ENCODE peak calls at places on chromosomes 3 and 15, in nine cellular contexts. One of them, this sample, is unnamed.

GRCh38 chr3:62665627-62666433 is 209.4 kb downstream of the CADPS start:
- DNase-seq in hepatocyte: peak; percentile 83
- DNase-seq in tibial artery: peak; percentile 74
- DNase-seq in lower lobe of right lung: peak; percentile 54
- DNase-seq in PC-3: peak; percentile 71
- DNase-seq in right cardiac atrium: peak; percentile 76
- DNase-seq in GM23248: peak; percentile 79
- DNase-seq in K562: peak; percentile 25
- DNase-seq in adrenal gland: peak; percentile 93
- DNase-seq in this sample: peak; percentile 85

GRCh38 chr15:44261007-44261706 is 27.4 kb upstream of the GOLM2 start:
- DNase-seq in K562: no peak
- DNase-seq in hepatocyte: no peak
- DNase-seq in right cardiac atrium: no peak
- DNase-seq in tibial artery: no peak
- DNase-seq in lower lobe of right lung: no peak
- DNase-seq in adrenal gland: no peak
- DNase-seq in GM23248: no peak
- DNase-seq in PC-3: peak; percentile 24
- DNase-seq in this sample: no peak

GRCh38 chr3:110495201-110495927 is 576.3 kb upstream of the NECTIN3 start:
- DNase-seq in hepatocyte: no peak
- DNase-seq in lower lobe of right lung: peak; percentile 48
- DNase-seq in tibial artery: no peak
- DNase-seq in adrenal gland: no peak
- DNase-seq in K562: no peak
- DNase-seq in PC-3: peak; percentile 22
- DNase-seq in GM23248: no peak
- DNase-seq in right cardiac atrium: no peak
- DNase-seq in this sample: no peak

GRCh38 chr3:72217570-72217969 is 432.6 kb upstream of the PROK2 start:
- DNase-seq in PC-3: no peak
- DNase-seq in hepatocyte: no peak
- DNase-seq in tibial artery: no peak
- DNase-seq in lower lobe of right lung: no peak
- DNase-seq in right cardiac atrium: no peak
- DNase-seq in adrenal gland: no peak
- DNase-seq in GM23248: no peak
- DNase-seq in K562: no peak
- DNase-seq in this sample: no peak

GRCh38 chr3:146972726-146973125 is 367.6 kb upstream of the PLSCR5 start:
- DNase-seq in tibial artery: no peak
- DNase-seq in K562: no peak
- DNase-seq in adrenal gland: no peak
- DNase-seq in right cardiac atrium: no peak
- DNase-seq in lower lobe of right lung: no peak
- DNase-seq in hepatocyte: no peak
- DNase-seq in GM23248: peak; percentile 79
- DNase-seq in PC-3: no peak
- DNase-seq in this sample: no peak

GRCh38 chr3:12399226-12399625 is 85.1 kb upstream of the TSEN2 start:
- DNase-seq in PC-3: no peak
- DNase-seq in lower lobe of right lung: no peak
- DNase-seq in GM23248: no peak
- DNase-seq in right cardiac atrium: no peak
- DNase-seq in tibial artery: no peak
- DNase-seq in adrenal gland: no peak
- DNase-seq in hepatocyte: no peak
- DNase-seq in K562: no peak
- DNase-seq in this sample: no peak

GRCh38 chr15:60557157-60557556 is 78.2 kb upstream of the ICE2 start:
- DNase-seq in tibial artery: no peak
- DNase-seq in adrenal gland: no peak
- DNase-seq in K562: no peak
- DNase-seq in lower lobe of right lung: no peak
- DNase-seq in hepatocyte: no peak
- DNase-seq in right cardiac atrium: no peak
- DNase-seq in GM23248: no peak
- DNase-seq in PC-3: no peak
- DNase-seq in this sample: no peak

GRCh38 chr15:90871097-90871715 is 2.8 kb downstream of the FURIN start:
- DNase-seq in tibial artery: no peak
- DNase-seq in PC-3: no peak
- DNase-seq in hepatocyte: peak; percentile 76
- DNase-seq in GM23248: peak; percentile 68
- DNase-seq in adrenal gland: no peak
- DNase-seq in lower lobe of right lung: no peak
- DNase-seq in K562: peak; percentile 44
- DNase-seq in right cardiac atrium: peak; percentile 79
- DNase-seq in this sample: no peak

GRCh38 chr3:137202941-137203340 is 245.2 kb downstream of the IL20RB start:
- DNase-seq in hepatocyte: peak; percentile 13
- DNase-seq in PC-3: no peak
- DNase-seq in right cardiac atrium: no peak
- DNase-seq in tibial artery: no peak
- DNase-seq in GM23248: no peak
- DNase-seq in K562: no peak
- DNase-seq in lower lobe of right lung: peak; percentile 73
- DNase-seq in adrenal gland: no peak
- DNase-seq in this sample: no peak

GRCh38 chr3:127373701-127374625 is 86.1 kb upstream of the PRR20G start:
- DNase-seq in GM23248: peak; percentile 22
- DNase-seq in hepatocyte: no peak
- DNase-seq in right cardiac atrium: no peak
- DNase-seq in adrenal gland: no peak
- DNase-seq in K562: peak; percentile 26
- DNase-seq in PC-3: peak; percentile 5
- DNase-seq in tibial artery: no peak
- DNase-seq in lower lobe of right lung: no peak
- DNase-seq in this sample: no peak

GRCh38 chr3:12981631-12982265 is 91.5 kb downstream of the IQSEC1 start:
- DNase-seq in hepatocyte: no peak
- DNase-seq in PC-3: no peak
- DNase-seq in adrenal gland: no peak
- DNase-seq in K562: no peak
- DNase-seq in GM23248: no peak
- DNase-seq in right cardiac atrium: no peak
- DNase-seq in lower lobe of right lung: no peak
- DNase-seq in tibial artery: no peak
- DNase-seq in this sample: no peak

GRCh38 chr3:64740232-64740631 is 52.4 kb upstream of the ADAMTS9 start:
- DNase-seq in right cardiac atrium: no peak
- DNase-seq in K562: no peak
- DNase-seq in GM23248: peak; percentile 35
- DNase-seq in lower lobe of right lung: no peak
- DNase-seq in tibial artery: no peak
- DNase-seq in hepatocyte: peak; percentile 23
- DNase-seq in PC-3: no peak
- DNase-seq in adrenal gland: peak; percentile 58
- DNase-seq in this sample: no peak

GRCh38 chr15:58957101-58957973 is 23.9 kb upstream of the SLTM start:
- DNase-seq in hepatocyte: peak; percentile 68
- DNase-seq in right cardiac atrium: no peak
- DNase-seq in PC-3: peak; percentile 90
- DNase-seq in tibial artery: peak; percentile 41
- DNase-seq in GM23248: peak; percentile 71
- DNase-seq in lower lobe of right lung: no peak
- DNase-seq in K562: peak; percentile 61
- DNase-seq in adrenal gland: peak; percentile 60
- DNase-seq in this sample: peak; percentile 78

GRCh38 chr3:183578179-183578578 is 22.7 kb upstream of the KLHL6 start:
- DNase-seq in tibial artery: no peak
- DNase-seq in K562: no peak
- DNase-seq in PC-3: no peak
- DNase-seq in right cardiac atrium: no peak
- DNase-seq in hepatocyte: no peak
- DNase-seq in GM23248: no peak
- DNase-seq in lower lobe of right lung: no peak
- DNase-seq in adrenal gland: no peak
- DNase-seq in this sample: no peak
- H3K4me1 ChIP-seq in tibial artery: no peaks in the 10 kb centered on the region
- H3K4me1 ChIP-seq in K562: no peaks in the 10 kb centered on the region
- H3K4me1 ChIP-seq in PC-3: no peaks in the 10 kb centered on the region
- H3K4me1 ChIP-seq in right cardiac atrium: peaks cover 6% of the 10 kb centered on the region
- H3K4me1 ChIP-seq in hepatocyte: peaks cover 12% of the 10 kb centered on the region
- H3K4me1 ChIP-seq in GM23248: no peaks in the 10 kb centered on the region
- H3K4me1 ChIP-seq in lower lobe of right lung: no peaks in the 10 kb centered on the region
- H3K4me1 ChIP-seq in adrenal gland: peaks cover 22% of the 10 kb centered on the region
- H3K4me1 ChIP-seq in this sample: no peaks in the 10 kb centered on the region

DNA sequence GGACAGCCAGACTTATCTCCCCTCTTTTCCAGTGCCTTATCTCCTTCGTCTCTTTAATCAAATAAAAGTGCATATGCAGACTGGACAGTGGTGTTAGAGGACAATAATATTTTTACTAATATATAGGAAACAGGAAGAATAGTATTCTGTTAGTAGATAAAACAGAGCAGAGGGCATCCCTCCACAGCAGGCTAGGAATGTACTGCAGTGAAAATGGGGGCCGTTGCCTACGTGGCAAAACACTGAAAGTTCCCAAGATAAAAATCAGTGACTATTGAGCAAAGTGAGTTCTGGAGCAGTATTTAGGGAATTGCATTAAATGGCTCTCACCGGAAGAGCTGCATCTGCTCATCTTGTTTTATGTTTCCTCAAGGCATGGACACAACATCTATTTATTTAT is 435.0 kb downstream of the CNTN6 start:
- DNase-seq in PC-3: no peak
- DNase-seq in lower lobe of right lung: no peak
- DNase-seq in K562: no peak
- DNase-seq in right cardiac atrium: no peak
- DNase-seq in hepatocyte: no peak
- DNase-seq in tibial artery: no peak
- DNase-seq in GM23248: no peak
- DNase-seq in adrenal gland: no peak
- DNase-seq in this sample: no peak
- H3K4me1 ChIP-seq in PC-3: no peaks in the 10 kb centered on the region
- H3K4me1 ChIP-seq in lower lobe of right lung: no peaks in the 10 kb centered on the region
- H3K4me1 ChIP-seq in K562: no peaks in the 10 kb centered on the region
- H3K4me1 ChIP-seq in right cardiac atrium: no peaks in the 10 kb centered on the region
- H3K4me1 ChIP-seq in hepatocyte: no peaks in the 10 kb centered on the region
- H3K4me1 ChIP-seq in tibial artery: no peaks in the 10 kb centered on the region
- H3K4me1 ChIP-seq in GM23248: no peaks in the 10 kb centered on the region
- H3K4me1 ChIP-seq in adrenal gland: no peaks in the 10 kb centered on the region
- H3K4me1 ChIP-seq in this sample: no peaks in the 10 kb centered on the region

GRCh38 chr15:74424901-74425528 is 8.7 kb downstream of the SEMA7A start:
- DNase-seq in right cardiac atrium: no peak
- DNase-seq in tibial artery: no peak
- DNase-seq in adrenal gland: no peak
- DNase-seq in lower lobe of right lung: no peak
- DNase-seq in PC-3: no peak
- DNase-seq in K562: no peak
- DNase-seq in GM23248: no peak
- DNase-seq in hepatocyte: no peak
- DNase-seq in this sample: no peak

GRCh38 chr15:74422723-74423442 is 10.9 kb downstream of the SEMA7A start:
- DNase-seq in tibial artery: no peak
- DNase-seq in lower lobe of right lung: peak; percentile 59
- DNase-seq in adrenal gland: no peak
- DNase-seq in hepatocyte: no peak
- DNase-seq in K562: no peak
- DNase-seq in GM23248: peak; percentile 88
- DNase-seq in PC-3: peak; percentile 24
- DNase-seq in right cardiac atrium: peak; percentile 4
- DNase-seq in this sample: no peak

GRCh38 chr15:74422370-74422722 is 11.4 kb downstream of the SEMA7A start:
- DNase-seq in tibial artery: no peak
- DNase-seq in GM23248: no peak
- DNase-seq in K562: no peak
- DNase-seq in adrenal gland: no peak
- DNase-seq in hepatocyte: no peak
- DNase-seq in PC-3: no peak
- DNase-seq in right cardiac atrium: no peak
- DNase-seq in lower lobe of right lung: no peak
- DNase-seq in this sample: no peak

GRCh38 chr15:74425634-74426033 is 8.1 kb downstream of the SEMA7A start:
- DNase-seq in adrenal gland: no peak
- DNase-seq in hepatocyte: no peak
- DNase-seq in lower lobe of right lung: no peak
- DNase-seq in tibial artery: no peak
- DNase-seq in right cardiac atrium: no peak
- DNase-seq in GM23248: no peak
- DNase-seq in K562: peak; percentile 77
- DNase-seq in PC-3: no peak
- DNase-seq in this sample: no peak

DNA sequence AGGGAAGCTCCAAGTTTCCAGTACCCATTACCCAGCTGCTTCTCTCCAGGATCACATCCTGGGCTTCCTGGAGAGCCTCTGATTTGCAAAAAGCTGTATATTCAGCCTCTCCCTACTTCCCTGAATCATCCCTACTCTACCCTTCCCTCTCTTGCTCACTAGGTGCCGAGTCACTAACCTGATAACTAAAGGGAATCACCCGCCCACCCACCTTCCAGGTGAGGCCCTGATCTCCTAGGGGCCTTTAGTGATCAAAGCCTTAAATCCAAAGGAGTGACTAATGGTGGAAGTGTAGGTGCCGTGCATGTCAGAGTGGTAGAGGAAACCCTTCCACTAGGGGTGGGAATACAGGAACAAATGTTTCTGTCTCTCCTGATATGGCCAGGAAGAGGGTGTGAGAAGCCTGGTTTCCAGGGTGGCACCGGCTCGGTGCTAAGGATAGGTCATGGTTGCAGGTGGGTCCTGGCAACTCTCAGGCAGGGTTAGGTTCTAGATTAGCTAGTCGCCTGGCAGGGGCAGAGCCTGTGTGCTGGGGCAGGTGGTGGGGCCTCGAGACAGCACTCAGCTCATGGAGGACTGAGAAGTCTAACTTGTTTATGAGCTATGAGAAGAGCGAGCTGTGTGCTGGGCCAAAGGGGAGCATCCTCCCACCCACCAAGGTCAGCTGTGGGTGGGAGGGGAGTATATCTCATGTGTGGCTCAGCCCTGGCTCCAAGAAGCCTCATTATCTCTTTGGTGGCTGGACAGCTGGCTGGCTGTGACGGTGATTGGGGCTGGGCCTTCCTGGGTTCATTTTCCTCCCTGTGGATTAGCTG is 10.1 kb downstream of the SEMA7A start:
- DNase-seq in right cardiac atrium: peak; percentile 21
- DNase-seq in hepatocyte: no peak
- DNase-seq in GM23248: peak; percentile 56
- DNase-seq in adrenal gland: no peak
- DNase-seq in PC-3: peak; percentile 60
- DNase-seq in K562: peak; percentile 74
- DNase-seq in tibial artery: no peak
- DNase-seq in lower lobe of right lung: no peak
- DNase-seq in this sample: no peak
- H3K4me1 ChIP-seq in right cardiac atrium: peaks cover 5% of the 10 kb centered on the region
- H3K4me1 ChIP-seq in hepatocyte: peaks cover 14% of the 10 kb centered on the region
- H3K4me1 ChIP-seq in GM23248: peaks cover 80% of the 10 kb centered on the region
- H3K4me1 ChIP-seq in adrenal gland: peaks cover 32% of the 10 kb centered on the region
- H3K4me1 ChIP-seq in PC-3: peaks cover 68% of the 10 kb centered on the region
- H3K4me1 ChIP-seq in K562: peaks cover 86% of the 10 kb centered on the region
- H3K4me1 ChIP-seq in tibial artery: no peaks in the 10 kb centered on the region
- H3K4me1 ChIP-seq in lower lobe of right lung: peaks cover 13% of the 10 kb centered on the region
- H3K4me1 ChIP-seq in this sample: no peaks in the 10 kb centered on the region

DNA sequence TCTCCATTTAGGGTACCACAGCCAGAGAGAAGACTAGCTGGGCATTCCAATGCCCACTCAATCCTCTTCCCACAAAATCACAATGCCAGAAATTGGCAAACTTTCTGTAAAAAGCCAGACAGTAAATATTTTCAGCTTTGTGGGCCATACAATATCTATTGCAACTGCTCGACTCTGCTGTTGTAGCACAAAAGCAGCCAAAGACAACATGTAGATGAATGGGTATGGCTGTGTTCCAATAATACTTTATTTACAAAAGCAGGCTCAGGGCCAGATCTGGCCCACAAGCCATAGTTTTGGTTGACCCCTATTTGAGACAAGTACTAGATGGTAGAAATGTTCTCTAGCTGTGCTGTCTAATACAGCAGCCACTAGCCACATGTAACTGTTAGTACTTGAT is 330.9 kb downstream of the ERC2 start:
- DNase-seq in tibial artery: no peak
- DNase-seq in lower lobe of right lung: no peak
- DNase-seq in right cardiac atrium: no peak
- DNase-seq in adrenal gland: no peak
- DNase-seq in K562: no peak
- DNase-seq in hepatocyte: no peak
- DNase-seq in GM23248: no peak
- DNase-seq in PC-3: no peak
- DNase-seq in this sample: no peak
- H3K4me1 ChIP-seq in tibial artery: no peaks in the 10 kb centered on the region
- H3K4me1 ChIP-seq in lower lobe of right lung: no peaks in the 10 kb centered on the region
- H3K4me1 ChIP-seq in right cardiac atrium: no peaks in the 10 kb centered on the region
- H3K4me1 ChIP-seq in adrenal gland: no peaks in the 10 kb centered on the region
- H3K4me1 ChIP-seq in K562: no peaks in the 10 kb centered on the region
- H3K4me1 ChIP-seq in hepatocyte: no peaks in the 10 kb centered on the region
- H3K4me1 ChIP-seq in GM23248: peaks cover 20% of the 10 kb centered on the region
- H3K4me1 ChIP-seq in PC-3: peaks cover 17% of the 10 kb centered on the region
- H3K4me1 ChIP-seq in this sample: no peaks in the 10 kb centered on the region

This sample was measured in mucosa of descending colon.